ENCODE peak calls at places on chromosomes 11 and 22, in eight cellular contexts. One of them, this sample, is unnamed.

GRCh38 chr11:110121204-110121603 is 28.0 kb downstream of the ZC3H12C start:
- DNase-seq in stimulated activated CD8-positive, alpha-beta memory T cell treated with anti-CD3 and anti-CD28 coated beads, Interleukin-4, amount 100 ng/mL, for 4 hours: no peak
- DNase-seq in kidney: no peak
- DNase-seq in neural progenitor cell: no peak
- DNase-seq in pulmonary artery endothelial cell: no peak
- DNase-seq in stomach: no peak
- DNase-seq in choroid plexus epithelial cell: peak; percentile 83
- DNase-seq in neural crest cell: no peak
- DNase-seq in this sample: no peak

GRCh38 chr22:17811119-17811518 is 36.9 kb upstream of the BID start:
- DNase-seq in stimulated activated CD8-positive, alpha-beta memory T cell treated with anti-CD3 and anti-CD28 coated beads, Interleukin-4, amount 100 ng/mL, for 4 hours: no peak
- DNase-seq in kidney: no peak
- DNase-seq in neural progenitor cell: no peak
- DNase-seq in pulmonary artery endothelial cell: no peak
- DNase-seq in stomach: no peak
- DNase-seq in choroid plexus epithelial cell: no peak
- DNase-seq in neural crest cell: no peak
- DNase-seq in this sample: no peak

GRCh38 chr11:34866375-34866774 is 49.8 kb downstream of the APIP start:
- DNase-seq in stimulated activated CD8-positive, alpha-beta memory T cell treated with anti-CD3 and anti-CD28 coated beads, Interleukin-4, amount 100 ng/mL, for 4 hours: no peak
- DNase-seq in kidney: no peak
- DNase-seq in neural progenitor cell: no peak
- DNase-seq in pulmonary artery endothelial cell: no peak
- DNase-seq in stomach: no peak
- DNase-seq in choroid plexus epithelial cell: peak; percentile 46
- DNase-seq in neural crest cell: no peak
- DNase-seq in this sample: peak; percentile 74

GRCh38 chr22:48450188-48450825 is 1377.4 kb downstream of the BRD1 start:
- DNase-seq in stimulated activated CD8-positive, alpha-beta memory T cell treated with anti-CD3 and anti-CD28 coated beads, Interleukin-4, amount 100 ng/mL, for 4 hours: no peak
- DNase-seq in kidney: peak; percentile 29
- DNase-seq in neural progenitor cell: no peak
- DNase-seq in pulmonary artery endothelial cell: no peak
- DNase-seq in stomach: no peak
- DNase-seq in choroid plexus epithelial cell: no peak
- DNase-seq in neural crest cell: no peak
- DNase-seq in this sample: peak; percentile 91

GRCh38 chr11:73398721-73399120 is 22.5 kb downstream of the RELT start:
- DNase-seq in stimulated activated CD8-positive, alpha-beta memory T cell treated with anti-CD3 and anti-CD28 coated beads, Interleukin-4, amount 100 ng/mL, for 4 hours: no peak
- DNase-seq in kidney: no peak
- DNase-seq in neural progenitor cell: no peak
- DNase-seq in pulmonary artery endothelial cell: no peak
- DNase-seq in stomach: no peak
- DNase-seq in choroid plexus epithelial cell: no peak
- DNase-seq in neural crest cell: no peak
- DNase-seq in this sample: no peak

GRCh38 chr22:41608386-41608785 is 12.5 kb downstream of the DESI1 start:
- DNase-seq in stimulated activated CD8-positive, alpha-beta memory T cell treated with anti-CD3 and anti-CD28 coated beads, Interleukin-4, amount 100 ng/mL, for 4 hours: no peak
- DNase-seq in kidney: peak; percentile 13
- DNase-seq in neural progenitor cell: no peak
- DNase-seq in pulmonary artery endothelial cell: no peak
- DNase-seq in stomach: no peak
- DNase-seq in choroid plexus epithelial cell: no peak
- DNase-seq in neural crest cell: no peak
- DNase-seq in this sample: no peak

GRCh38 chr11:116832350-116833290 is 2.9 kb downstream of the APOC3 start:
- DNase-seq in stimulated activated CD8-positive, alpha-beta memory T cell treated with anti-CD3 and anti-CD28 coated beads, Interleukin-4, amount 100 ng/mL, for 4 hours: no peak
- DNase-seq in kidney: no peak
- DNase-seq in neural progenitor cell: no peak
- DNase-seq in pulmonary artery endothelial cell: no peak
- DNase-seq in stomach: peak; percentile 64
- DNase-seq in choroid plexus epithelial cell: no peak
- DNase-seq in neural crest cell: no peak
- DNase-seq in this sample: no peak

GRCh38 chr22:20750461-20751184 is 23.3 kb upstream of the SERPIND1 start:
- DNase-seq in stimulated activated CD8-positive, alpha-beta memory T cell treated with anti-CD3 and anti-CD28 coated beads, Interleukin-4, amount 100 ng/mL, for 4 hours: no peak
- DNase-seq in kidney: peak; percentile 73
- DNase-seq in neural progenitor cell: no peak
- DNase-seq in pulmonary artery endothelial cell: peak; percentile 57
- DNase-seq in stomach: peak; percentile 50
- DNase-seq in choroid plexus epithelial cell: peak; percentile 92
- DNase-seq in neural crest cell: no peak
- DNase-seq in this sample: peak; percentile 66

GRCh38 chr11:57792870-57793269 is 31.3 kb downstream of the CTNND1 start:
- DNase-seq in stimulated activated CD8-positive, alpha-beta memory T cell treated with anti-CD3 and anti-CD28 coated beads, Interleukin-4, amount 100 ng/mL, for 4 hours: no peak
- DNase-seq in kidney: no peak
- DNase-seq in neural progenitor cell: no peak
- DNase-seq in pulmonary artery endothelial cell: no peak
- DNase-seq in stomach: no peak
- DNase-seq in choroid plexus epithelial cell: no peak
- DNase-seq in neural crest cell: no peak
- DNase-seq in this sample: peak; percentile 83

GRCh38 chr11:10584071-10584501 is 15.6 kb upstream of the LYVE1 start:
- DNase-seq in stimulated activated CD8-positive, alpha-beta memory T cell treated with anti-CD3 and anti-CD28 coated beads, Interleukin-4, amount 100 ng/mL, for 4 hours: no peak
- DNase-seq in kidney: no peak
- DNase-seq in neural progenitor cell: no peak
- DNase-seq in pulmonary artery endothelial cell: peak; percentile 51
- DNase-seq in stomach: no peak
- DNase-seq in choroid plexus epithelial cell: peak; percentile 65
- DNase-seq in neural crest cell: no peak
- DNase-seq in this sample: no peak

GRCh38 chr11:11706022-11706421 is 84.2 kb upstream of the GALNT18 start:
- DNase-seq in stimulated activated CD8-positive, alpha-beta memory T cell treated with anti-CD3 and anti-CD28 coated beads, Interleukin-4, amount 100 ng/mL, for 4 hours: no peak
- DNase-seq in kidney: no peak
- DNase-seq in neural progenitor cell: no peak
- DNase-seq in pulmonary artery endothelial cell: no peak
- DNase-seq in stomach: no peak
- DNase-seq in choroid plexus epithelial cell: no peak
- DNase-seq in neural crest cell: no peak
- DNase-seq in this sample: no peak

GRCh38 chr11:21465203-21465602 is 727.7 kb upstream of the ANO5 start:
- DNase-seq in stimulated activated CD8-positive, alpha-beta memory T cell treated with anti-CD3 and anti-CD28 coated beads, Interleukin-4, amount 100 ng/mL, for 4 hours: no peak
- DNase-seq in kidney: no peak
- DNase-seq in neural progenitor cell: no peak
- DNase-seq in pulmonary artery endothelial cell: no peak
- DNase-seq in stomach: no peak
- DNase-seq in choroid plexus epithelial cell: no peak
- DNase-seq in neural crest cell: no peak
- DNase-seq in this sample: no peak

GRCh38 chr11:75422248-75423231 is 10.5 kb downstream of the KLHL35 start:
- DNase-seq in stimulated activated CD8-positive, alpha-beta memory T cell treated with anti-CD3 and anti-CD28 coated beads, Interleukin-4, amount 100 ng/mL, for 4 hours: no peak
- DNase-seq in kidney: no peak
- DNase-seq in neural progenitor cell: no peak
- DNase-seq in pulmonary artery endothelial cell: no peak
- DNase-seq in stomach: peak; percentile 78
- DNase-seq in choroid plexus epithelial cell: no peak
- DNase-seq in neural crest cell: no peak
- DNase-seq in this sample: no peak

GRCh38 chr11:71222318-71223080 is 29.9 kb downstream of the SHANK2 start:
- DNase-seq in stimulated activated CD8-positive, alpha-beta memory T cell treated with anti-CD3 and anti-CD28 coated beads, Interleukin-4, amount 100 ng/mL, for 4 hours: no peak
- DNase-seq in kidney: no peak
- DNase-seq in neural progenitor cell: no peak
- DNase-seq in pulmonary artery endothelial cell: no peak
- DNase-seq in stomach: no peak
- DNase-seq in choroid plexus epithelial cell: no peak
- DNase-seq in neural crest cell: no peak
- DNase-seq in this sample: no peak